ENCODE peak calls at places on chromosomes 2 and 18, in eight cellular contexts. One of them, this sample, is unnamed.

GRCh38 chr2:29706171-29706690 is 215.2 kb downstream of the ALK start:
- DNase-seq in astrocyte of the spinal cord: peak
- DNase-seq in kidney: no peak
- DNase-seq in heart right ventricle: no peak
- DNase-seq in fibroblast of pulmonary artery: no peak
- DNase-seq in A549: no peak
- DNase-seq in lower lobe of right lung: no peak
- DNase-seq in ascending aorta: no peak
- DNase-seq in this sample: no peak

GRCh38 chr18:39732918-39733317 is 2167.3 kb upstream of the CELF4 start:
- DNase-seq in astrocyte of the spinal cord: no peak
- DNase-seq in kidney: no peak
- DNase-seq in heart right ventricle: no peak
- DNase-seq in fibroblast of pulmonary artery: no peak
- DNase-seq in A549: no peak
- DNase-seq in lower lobe of right lung: no peak
- DNase-seq in ascending aorta: no peak
- DNase-seq in this sample: no peak

GRCh38 chr2:11681722-11682589 is 12.0 kb upstream of the NTSR2 start:
- DNase-seq in astrocyte of the spinal cord: no peak
- DNase-seq in kidney: peak
- DNase-seq in heart right ventricle: no peak
- DNase-seq in fibroblast of pulmonary artery: no peak
- DNase-seq in A549: peak
- DNase-seq in lower lobe of right lung: no peak
- DNase-seq in ascending aorta: no peak
- DNase-seq in this sample: peak

GRCh38 chr2:64359892-64360657 is 93.9 kb upstream of the LGALSL start:
- DNase-seq in astrocyte of the spinal cord: peak
- DNase-seq in kidney: peak
- DNase-seq in heart right ventricle: peak
- DNase-seq in fibroblast of pulmonary artery: peak
- DNase-seq in A549: peak
- DNase-seq in lower lobe of right lung: peak
- DNase-seq in ascending aorta: peak
- DNase-seq in this sample: no peak

GRCh38 chr2:138059967-138060635 is 95.8 kb downstream of the HNMT start:
- DNase-seq in astrocyte of the spinal cord: peak
- DNase-seq in kidney: peak
- DNase-seq in heart right ventricle: peak
- DNase-seq in fibroblast of pulmonary artery: peak
- DNase-seq in A549: peak
- DNase-seq in lower lobe of right lung: no peak
- DNase-seq in ascending aorta: no peak
- DNase-seq in this sample: no peak

GRCh38 chr18:66682855-66683322 is 79.0 kb upstream of the CDH19 start:
- DNase-seq in astrocyte of the spinal cord: peak
- DNase-seq in kidney: no peak
- DNase-seq in heart right ventricle: no peak
- DNase-seq in fibroblast of pulmonary artery: peak
- DNase-seq in A549: no peak
- DNase-seq in lower lobe of right lung: no peak
- DNase-seq in ascending aorta: no peak
- DNase-seq in this sample: no peak

GRCh38 chr18:8808001-8808400 is 102.6 kb downstream of the MTCL1 start:
- DNase-seq in astrocyte of the spinal cord: no peak
- DNase-seq in kidney: no peak
- DNase-seq in heart right ventricle: no peak
- DNase-seq in fibroblast of pulmonary artery: no peak
- DNase-seq in A549: no peak
- DNase-seq in lower lobe of right lung: no peak
- DNase-seq in ascending aorta: no peak
- DNase-seq in this sample: no peak

GRCh38 chr18:435940-436339 is 64.6 kb downstream of the COLEC12 start:
- DNase-seq in astrocyte of the spinal cord: peak
- DNase-seq in kidney: no peak
- DNase-seq in heart right ventricle: no peak
- DNase-seq in fibroblast of pulmonary artery: no peak
- DNase-seq in A549: no peak
- DNase-seq in lower lobe of right lung: no peak
- DNase-seq in ascending aorta: no peak
- DNase-seq in this sample: no peak

GRCh38 chr2:230322561-230323384 is 4.2 kb upstream of the SP140L start:
- DNase-seq in astrocyte of the spinal cord: no peak
- DNase-seq in kidney: no peak
- DNase-seq in heart right ventricle: no peak
- DNase-seq in fibroblast of pulmonary artery: no peak
- DNase-seq in A549: no peak
- DNase-seq in lower lobe of right lung: no peak
- DNase-seq in ascending aorta: no peak
- DNase-seq in this sample: peak

GRCh38 chr2:230319211-230319862 is 7.7 kb upstream of the SP140L start:
- DNase-seq in astrocyte of the spinal cord: no peak
- DNase-seq in kidney: no peak
- DNase-seq in heart right ventricle: no peak
- DNase-seq in fibroblast of pulmonary artery: no peak
- DNase-seq in A549: no peak
- DNase-seq in lower lobe of right lung: no peak
- DNase-seq in ascending aorta: no peak
- DNase-seq in this sample: peak

GRCh38 chr2:230317366-230317765 is 9.6 kb upstream of the SP140L start:
- DNase-seq in astrocyte of the spinal cord: no peak
- DNase-seq in kidney: no peak
- DNase-seq in heart right ventricle: no peak
- DNase-seq in fibroblast of pulmonary artery: no peak
- DNase-seq in A549: no peak
- DNase-seq in lower lobe of right lung: no peak
- DNase-seq in ascending aorta: no peak
- DNase-seq in this sample: peak

GRCh38 chr2:230321031-230321430 is 6.0 kb upstream of the SP140L start:
- DNase-seq in astrocyte of the spinal cord: no peak
- DNase-seq in kidney: no peak
- DNase-seq in heart right ventricle: no peak
- DNase-seq in fibroblast of pulmonary artery: no peak
- DNase-seq in A549: no peak
- DNase-seq in lower lobe of right lung: no peak
- DNase-seq in ascending aorta: no peak
- DNase-seq in this sample: peak

DNA sequence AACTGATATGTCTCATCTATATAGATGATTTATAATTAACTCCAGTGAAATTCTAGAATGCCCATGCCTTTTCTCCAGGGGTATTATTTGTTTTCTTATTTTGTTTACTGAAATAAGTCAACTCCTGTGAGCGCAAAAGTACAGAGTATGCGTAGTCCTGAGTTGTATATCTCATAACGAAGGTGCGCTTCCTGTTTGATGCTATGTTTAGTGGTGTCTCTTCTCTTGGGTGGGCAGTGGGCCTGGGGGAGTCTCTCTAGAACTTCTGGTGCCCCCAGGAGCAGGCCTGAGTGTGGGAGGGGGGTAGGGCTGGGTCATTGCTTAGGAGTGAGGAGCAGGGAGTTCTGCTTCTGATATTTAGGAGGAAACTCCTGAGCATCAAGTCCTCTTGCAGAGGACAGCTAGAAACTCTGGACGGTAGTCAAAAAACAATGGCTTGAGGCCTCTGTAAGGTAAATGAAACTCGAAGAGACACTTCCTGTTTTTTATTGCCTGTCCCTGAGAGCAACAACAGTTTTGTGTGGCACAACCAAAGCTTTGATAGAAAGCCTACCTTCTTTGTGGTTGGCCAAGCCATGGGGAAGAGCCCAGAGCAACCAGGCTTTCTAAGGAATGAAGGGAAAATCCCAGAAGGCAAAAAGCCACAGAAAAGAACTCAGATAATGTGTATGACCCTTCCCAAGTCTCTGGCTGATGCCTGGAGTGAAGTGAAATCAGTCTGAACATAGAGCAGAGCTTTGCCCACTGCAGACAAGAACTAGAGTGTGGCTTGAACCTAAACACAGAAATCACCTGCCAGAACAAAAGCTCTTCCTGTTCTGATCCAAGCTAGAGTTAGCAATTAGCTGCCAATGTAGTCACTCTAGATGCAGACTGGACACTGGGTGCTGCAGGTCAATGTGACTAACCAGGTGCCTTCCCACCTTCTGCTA is 8.5 kb upstream of the SP140L start:
- DNase-seq in astrocyte of the spinal cord: no peak
- DNase-seq in kidney: no peak
- DNase-seq in heart right ventricle: no peak
- DNase-seq in fibroblast of pulmonary artery: no peak
- DNase-seq in A549: no peak
- DNase-seq in lower lobe of right lung: no peak
- DNase-seq in ascending aorta: no peak
- DNase-seq in this sample: peak
- H3K4me3 ChIP-seq in astrocyte of the spinal cord: no peak
- H3K4me3 ChIP-seq in kidney: no peak
- H3K4me3 ChIP-seq in heart right ventricle: no peak
- H3K4me3 ChIP-seq in fibroblast of pulmonary artery: no peak
- H3K4me3 ChIP-seq in A549: no peak
- H3K4me3 ChIP-seq in lower lobe of right lung: no peak
- H3K4me3 ChIP-seq in ascending aorta: no peak
- H3K4me3 ChIP-seq in this sample: no peak

GRCh38 chr2:231644426-231644825 is 51.8 kb downstream of the TEX44 start:
- DNase-seq in astrocyte of the spinal cord: no peak
- DNase-seq in kidney: no peak
- DNase-seq in heart right ventricle: peak
- DNase-seq in fibroblast of pulmonary artery: no peak
- DNase-seq in A549: no peak
- DNase-seq in lower lobe of right lung: no peak
- DNase-seq in ascending aorta: no peak
- DNase-seq in this sample: no peak

GRCh38 chr2:231643494-231643888 is 50.8 kb downstream of the TEX44 start:
- DNase-seq in astrocyte of the spinal cord: no peak
- DNase-seq in kidney: no peak
- DNase-seq in heart right ventricle: no peak
- DNase-seq in fibroblast of pulmonary artery: no peak
- DNase-seq in A549: no peak
- DNase-seq in lower lobe of right lung: no peak
- DNase-seq in ascending aorta: no peak
- DNase-seq in this sample: no peak

GRCh38 chr2:231640646-231641111 is 48.0 kb downstream of the TEX44 start:
- DNase-seq in astrocyte of the spinal cord: peak
- DNase-seq in kidney: peak
- DNase-seq in heart right ventricle: peak
- DNase-seq in fibroblast of pulmonary artery: peak
- DNase-seq in A549: peak
- DNase-seq in lower lobe of right lung: peak
- DNase-seq in ascending aorta: peak
- DNase-seq in this sample: no peak

GRCh38 chr2:231640229-231640628 is 47.6 kb downstream of the TEX44 start:
- DNase-seq in astrocyte of the spinal cord: no peak
- DNase-seq in kidney: no peak
- DNase-seq in heart right ventricle: no peak
- DNase-seq in fibroblast of pulmonary artery: peak
- DNase-seq in A549: no peak
- DNase-seq in lower lobe of right lung: no peak
- DNase-seq in ascending aorta: no peak
- DNase-seq in this sample: no peak

DNA sequence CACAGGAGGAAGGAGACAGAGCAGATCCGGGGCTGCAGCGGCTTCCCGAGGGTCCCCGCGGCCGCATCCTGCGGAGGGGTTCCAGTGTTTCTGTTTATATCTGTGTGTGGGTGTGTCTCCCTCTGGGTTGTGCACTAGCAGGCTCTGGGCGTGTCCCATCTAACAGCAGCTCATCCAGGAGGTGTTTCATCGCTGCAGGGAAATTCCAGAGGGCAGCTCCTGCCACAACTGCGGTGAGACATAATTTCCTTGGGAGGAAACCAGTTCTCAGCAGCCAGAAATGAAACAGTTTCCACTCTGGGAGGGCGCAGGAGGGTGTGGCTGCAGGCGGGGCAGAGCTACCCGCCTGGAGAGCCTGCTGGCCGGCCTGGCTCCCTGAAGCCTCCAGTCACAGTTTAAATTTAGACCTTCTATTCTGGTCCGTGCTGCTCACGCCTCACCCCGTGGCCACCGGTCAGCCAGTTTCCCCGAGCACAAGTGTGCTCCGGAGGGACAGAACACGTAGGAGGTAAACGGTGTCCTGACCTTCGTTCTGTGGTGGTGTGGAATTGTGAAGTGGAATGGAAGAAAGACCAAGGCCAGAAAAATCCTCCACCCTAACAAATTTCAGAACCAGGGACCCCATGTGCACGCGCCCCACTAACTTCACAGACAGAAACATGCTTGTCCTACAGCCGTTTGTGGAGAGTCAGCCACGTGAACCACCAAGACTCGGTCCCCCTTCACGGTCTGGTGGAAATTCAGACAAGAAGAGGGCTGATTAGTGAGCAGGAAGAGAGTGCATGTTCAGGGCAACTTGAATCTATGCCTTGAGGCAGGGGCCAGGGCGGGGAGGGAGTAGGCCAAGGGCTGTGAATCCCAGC is 50.2 kb downstream of the TEX44 start:
- DNase-seq in astrocyte of the spinal cord: peak
- DNase-seq in kidney: peak
- DNase-seq in heart right ventricle: peak
- DNase-seq in fibroblast of pulmonary artery: peak
- DNase-seq in A549: peak
- DNase-seq in lower lobe of right lung: peak
- DNase-seq in ascending aorta: peak
- DNase-seq in this sample: peak
- H3K4me3 ChIP-seq in astrocyte of the spinal cord: no peak
- H3K4me3 ChIP-seq in kidney: peak
- H3K4me3 ChIP-seq in heart right ventricle: peak
- H3K4me3 ChIP-seq in fibroblast of pulmonary artery: no peak
- H3K4me3 ChIP-seq in A549: peak
- H3K4me3 ChIP-seq in lower lobe of right lung: peak
- H3K4me3 ChIP-seq in ascending aorta: peak
- H3K4me3 ChIP-seq in this sample: no peak

DNA sequence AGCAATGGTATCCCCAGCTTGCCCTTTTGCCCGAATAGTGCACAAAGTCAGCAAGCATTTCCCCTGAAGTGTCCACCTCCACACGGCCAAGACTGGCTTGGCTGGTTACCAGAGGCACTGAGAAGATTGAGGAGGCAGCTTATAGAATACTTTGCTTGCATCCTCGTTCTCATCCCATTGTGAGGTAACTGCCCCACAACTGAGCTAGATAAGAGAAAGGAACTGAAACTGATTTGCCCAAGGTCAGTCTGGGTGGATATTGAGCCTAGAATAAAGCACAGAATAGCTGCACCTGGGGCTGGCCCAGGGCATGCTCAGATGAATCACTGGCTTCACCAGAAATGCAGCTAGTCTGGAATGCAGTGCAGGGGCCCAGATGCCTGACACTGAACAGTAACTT is 32.7 kb upstream of the MAP4K3 start:
- DNase-seq in astrocyte of the spinal cord: peak
- DNase-seq in kidney: no peak
- DNase-seq in heart right ventricle: no peak
- DNase-seq in fibroblast of pulmonary artery: peak
- DNase-seq in A549: no peak
- DNase-seq in lower lobe of right lung: no peak
- DNase-seq in ascending aorta: no peak
- DNase-seq in this sample: no peak
- H3K4me3 ChIP-seq in astrocyte of the spinal cord: no peak
- H3K4me3 ChIP-seq in kidney: no peak
- H3K4me3 ChIP-seq in heart right ventricle: no peak
- H3K4me3 ChIP-seq in fibroblast of pulmonary artery: no peak
- H3K4me3 ChIP-seq in A549: no peak
- H3K4me3 ChIP-seq in lower lobe of right lung: no peak
- H3K4me3 ChIP-seq in ascending aorta: no peak
- H3K4me3 ChIP-seq in this sample: no peak

GRCh38 chr2:231036578-231037106 is 681 bp upstream of the C2orf72 start:
- DNase-seq in astrocyte of the spinal cord: no peak
- DNase-seq in kidney: no peak
- DNase-seq in heart right ventricle: no peak
- DNase-seq in fibroblast of pulmonary artery: no peak
- DNase-seq in A549: no peak
- DNase-seq in lower lobe of right lung: no peak
- DNase-seq in ascending aorta: no peak
- DNase-seq in this sample: no peak

GRCh38 chr2:231038483-231039293 is 1.4 kb downstream of the C2orf72 start:
- DNase-seq in astrocyte of the spinal cord: no peak
- DNase-seq in kidney: no peak
- DNase-seq in heart right ventricle: no peak
- DNase-seq in fibroblast of pulmonary artery: no peak
- DNase-seq in A549: no peak
- DNase-seq in lower lobe of right lung: no peak
- DNase-seq in ascending aorta: no peak
- DNase-seq in this sample: no peak

GRCh38 chr2:231037731-231038482 is 584 bp downstream of the C2orf72 start:
- DNase-seq in astrocyte of the spinal cord: no peak
- DNase-seq in kidney: no peak
- DNase-seq in heart right ventricle: no peak
- DNase-seq in fibroblast of pulmonary artery: no peak
- DNase-seq in A549: peak
- DNase-seq in lower lobe of right lung: no peak
- DNase-seq in ascending aorta: no peak
- DNase-seq in this sample: no peak

GRCh38 chr2:231036131-231036530 is 1.2 kb upstream of the C2orf72 start:
- DNase-seq in astrocyte of the spinal cord: no peak
- DNase-seq in kidney: no peak
- DNase-seq in heart right ventricle: no peak
- DNase-seq in fibroblast of pulmonary artery: no peak
- DNase-seq in A549: no peak
- DNase-seq in lower lobe of right lung: no peak
- DNase-seq in ascending aorta: no peak
- DNase-seq in this sample: no peak

DNA sequence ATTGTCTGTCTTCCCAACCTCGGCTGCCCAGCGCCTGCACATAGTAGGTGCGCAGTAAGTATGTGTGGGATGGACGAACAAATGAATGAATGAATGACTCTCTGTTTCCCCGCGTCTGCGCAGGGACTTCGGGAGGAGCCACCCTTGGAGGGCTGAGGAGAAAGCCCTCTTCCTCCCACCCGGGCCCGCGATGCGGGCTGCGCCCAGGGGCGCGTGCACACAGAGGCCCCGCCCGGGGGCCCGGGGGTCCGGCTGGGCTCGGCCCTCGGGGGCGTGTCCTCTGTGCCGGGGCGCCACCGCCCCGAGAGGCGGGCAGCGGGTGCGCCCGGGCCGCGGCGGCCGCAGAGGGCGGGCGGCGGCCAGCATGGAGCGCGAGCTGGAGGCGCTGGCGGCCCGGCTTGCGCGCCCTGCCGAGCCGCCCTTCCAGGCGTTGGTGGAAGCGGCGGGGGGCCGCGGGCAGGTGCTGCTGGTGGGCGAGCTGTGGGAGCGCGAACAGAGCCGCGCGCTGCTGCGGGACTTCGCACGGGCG is at the start of gene C2orf72:
- DNase-seq in astrocyte of the spinal cord: no peak
- DNase-seq in kidney: no peak
- DNase-seq in heart right ventricle: no peak
- DNase-seq in fibroblast of pulmonary artery: no peak
- DNase-seq in A549: peak
- DNase-seq in lower lobe of right lung: no peak
- DNase-seq in ascending aorta: no peak
- DNase-seq in this sample: no peak
- H3K4me3 ChIP-seq in astrocyte of the spinal cord: no peak
- H3K4me3 ChIP-seq in kidney: peak
- H3K4me3 ChIP-seq in heart right ventricle: peak
- H3K4me3 ChIP-seq in fibroblast of pulmonary artery: no peak
- H3K4me3 ChIP-seq in A549: peak
- H3K4me3 ChIP-seq in lower lobe of right lung: peak
- H3K4me3 ChIP-seq in ascending aorta: peak
- H3K4me3 ChIP-seq in this sample: no peak

This sample was measured in spleen.